ENCODE peak calls at places on chromosomes 6 and 20, in seven cellular contexts. Q is HAP-1; J is HT-29; Y is lower leg skin; M is HTR-8/SVneo; H is naive thymus-derived CD8-positive, alpha-beta T cell; T is NCI-H748 treated with DMSO at 0.1 percent for 48 hours. I is an unnamed sample.

GRCh38 chr6:33746036-33746600 is 587 bp downstream of the IP6K3 start:
- DNase-seq in Q (no peak), J (no peak), Y (no peak), M (peak; percentile 67), H (no peak), T (no peak), I (no peak)

GRCh38 chr20:4840831-4841230 is 119.1 kb downstream of the PRND start:
- DNase-seq in Q (no peak), J (no peak), Y (no peak), M (no peak), H (no peak), T (no peak), I (no peak)

GRCh38 chr6:157343732-157344131 is 20.4 kb upstream of the TMEM242 start:
- DNase-seq in Q (no peak), J (no peak), Y (no peak), M (no peak), H (no peak), T (no peak), I (peak; percentile 43)

GRCh38 chr20:11432407-11432806 is 485.3 kb upstream of the BTBD3 start:
- DNase-seq in Q (no peak), J (no peak), Y (no peak), M (peak; percentile 11), H (no peak), T (no peak), I (no peak)

GRCh38 chr6:157438611-157439109 is 57.7 kb downstream of the ZDHHC14 start:
- DNase-seq in Q (no peak), J (no peak), Y (no peak), M (no peak), H (no peak), T (no peak), I (peak; percentile 66)

GRCh38 chr6:25899123-25899522 is 25.1 kb upstream of the SLC17A3 start:
- DNase-seq in Q (peak; percentile 35), J (no peak), Y (no peak), M (no peak), H (no peak), T (no peak), I (no peak)

GRCh38 chr20:57391439-57392129 is 388 bp downstream of the RBM38 start:
- DNase-seq in Q (no peak), J (no peak), Y (no peak), M (no peak), H (no peak), T (no peak), I (no peak)

GRCh38 chr20:3616250-3616649 is 46.9 kb downstream of the GFRA4 start:
- DNase-seq in Q (no peak), J (no peak), Y (no peak), M (peak; percentile 26), H (no peak), T (no peak), I (no peak)

GRCh38 chr6:83707829-83708545 is 914 bp downstream of the SNAP91 start:
- DNase-seq in Q (no peak), J (no peak), Y (no peak), M (peak; percentile 2), H (no peak), T (no peak), I (no peak)

GRCh38 chr6:74137910-74138309 is 441.9 kb downstream of the CD109 start:
- DNase-seq in Q (peak; percentile 8), J (peak; percentile 59), Y (no peak), M (peak; percentile 18), H (no peak), T (no peak), I (peak; percentile 99)

GRCh38 chr6:142850653-142851434 is 94.1 kb downstream of the HIVEP2 start:
- DNase-seq in Q (no peak), J (no peak), Y (no peak), M (peak; percentile 19), H (no peak), T (no peak), I (no peak)

GRCh38 chr6:44294832-44295791 is 18.0 kb downstream of the AARS2 start:
- DNase-seq in Q (no peak), J (no peak), Y (no peak), M (no peak), H (no peak), T (no peak), I (no peak)

I was measured in lung microvascular endothelial cell.